ENCODE peak calls at places on chromosomes 3 and 15, in four cellular contexts. B, T, N and S are unnamed samples.

GRCh38 chr3:72177075-72178050 is 392.4 kb upstream of the PROK2 start:
- DNase-seq in B (peak), T (no peak), N (no peak), S (no peak)

GRCh38 chr15:48645558-48646330 is at the start of gene FBN1:
- DNase-seq in B (no peak), T (peak), N (peak), S (peak)

GRCh38 chr3:158792709-158793108 is 9.1 kb upstream of the MFSD1 start:
- DNase-seq in B (no peak), T (no peak), N (no peak), S (no peak)

GRCh38 chr3:52070724-52071621 is 14.6 kb upstream of the DUSP7 start:
- DNase-seq in B (no peak), T (no peak), N (no peak), S (no peak)

GRCh38 chr3:186589856-186590579 is 19.5 kb downstream of the DNAJB11 start:
- DNase-seq in B (no peak), T (peak), N (no peak), S (no peak)

GRCh38 chr3:60585918-60586317 is 665.3 kb downstream of the FHIT start:
- DNase-seq in B (no peak), T (no peak), N (no peak), S (no peak)

GRCh38 chr3:136938334-136938733 is 19.4 kb upstream of the IL20RB start:
- DNase-seq in B (no peak), T (no peak), N (no peak), S (no peak)

GRCh38 chr3:42711491-42712343 is 9.1 kb upstream of the HHATL start:
- DNase-seq in B (no peak), T (no peak), N (no peak), S (peak)

GRCh38 chr15:98939311-98940080 is 68.1 kb downstream of the PGPEP1L start:
- DNase-seq in B (no peak), T (no peak), N (no peak), S (no peak)

GRCh38 chr3:149489060-149489690 is 14.7 kb downstream of the TM4SF4 start:
- DNase-seq in B (peak), T (no peak), N (no peak), S (peak)

GRCh38 chr15:80174017-80174746 is 21.4 kb downstream of the FAH start:
- DNase-seq in B (no peak), T (no peak), N (no peak), S (no peak)

GRCh38 chr3:39279745-39280517 is at the start of gene CX3CR1:
- DNase-seq in B (no peak), T (no peak), N (no peak), S (no peak)

GRCh38 chr15:78679089-78679511 is 38.1 kb upstream of the CHRNB4 start:
- DNase-seq in B (no peak), T (no peak), N (no peak), S (no peak)

GRCh38 chr3:194203482-194204035 is 67.6 kb downstream of the HES1 start:
- DNase-seq in B (no peak), T (no peak), N (no peak), S (no peak)

GRCh38 chr15:60555814-60556213 is 76.9 kb upstream of the ICE2 start:
- DNase-seq in B (no peak), T (no peak), N (no peak), S (no peak)

GRCh38 chr15:59199775-59200465 is 6.7 kb upstream of the LDHAL6B start:
- DNase-seq in B (no peak), T (no peak), N (no peak), S (peak)

GRCh38 chr3:189942948-189943347 is 177.7 kb downstream of the P3H2 start:
- DNase-seq in B (no peak), T (no peak), N (no peak), S (no peak)

GRCh38 chr3:172448661-172449467 is 608 bp upstream of the GHSR start:
- DNase-seq in B (no peak), T (no peak), N (no peak), S (no peak)
- TF ChIP-seq TARDBP in B (no peak), T (no peak), N (no peak), S (no peak)

DNA sequence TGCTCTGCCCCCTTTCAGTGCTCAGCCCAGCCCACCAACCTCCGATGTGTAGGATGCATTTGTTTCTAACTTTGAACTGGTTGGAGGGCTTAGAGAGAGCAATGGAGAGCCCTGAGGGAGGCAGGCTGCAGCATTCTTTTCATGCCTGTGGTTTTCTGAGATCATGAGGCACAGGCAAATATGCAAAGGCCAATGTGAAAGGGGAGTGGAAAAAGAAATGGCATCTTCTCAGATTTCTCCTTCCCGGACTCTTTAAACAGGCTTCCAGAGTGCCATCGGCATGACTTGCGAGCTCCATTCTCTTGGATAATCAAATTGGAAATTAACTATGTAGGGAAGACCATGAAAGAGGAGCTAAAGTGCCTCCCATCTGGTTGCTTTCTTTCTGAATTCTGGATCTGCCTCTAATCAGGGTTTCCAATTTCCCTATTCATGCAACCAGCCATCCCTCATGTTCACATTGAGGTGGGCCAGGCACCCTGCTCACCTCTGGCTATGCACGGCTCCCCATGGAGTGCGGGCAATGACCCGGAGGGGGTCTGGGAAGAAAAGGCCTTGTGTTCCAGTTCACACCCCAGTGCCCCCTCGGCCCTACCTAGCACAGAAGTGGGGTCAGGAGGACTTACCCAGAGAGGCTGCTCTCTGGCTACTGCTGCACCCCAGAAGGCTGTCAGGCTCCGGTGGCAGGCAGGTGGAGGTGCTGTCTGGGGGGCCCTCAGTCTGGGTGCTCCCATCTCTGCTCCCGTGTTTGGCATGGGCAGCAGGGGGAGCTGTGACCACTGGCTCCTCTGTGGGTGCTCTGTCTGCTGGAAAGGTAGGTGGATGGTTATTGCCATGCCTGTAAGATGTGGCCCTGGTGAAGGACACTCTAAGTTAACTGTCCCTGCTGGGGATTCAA is 16.1 kb downstream of the AMOTL2 start:
- DNase-seq in B (no peak), T (peak), N (no peak), S (no peak)
- TF ChIP-seq BHLHE40 in B (no peak), T (no peak), N (no peak), S (no peak)

GRCh38 chr3:54784021-54784420 is 143.8 kb downstream of the LRTM1 start:
- DNase-seq in B (no peak), T (no peak), N (no peak), S (no peak)

GRCh38 chr3:54780336-54780735 is 147.5 kb downstream of the LRTM1 start:
- DNase-seq in B (no peak), T (no peak), N (no peak), S (no peak)

GRCh38 chr3:54785976-54786375 is 141.9 kb downstream of the LRTM1 start:
- DNase-seq in B (no peak), T (no peak), N (no peak), S (no peak)

GRCh38 chr3:54783611-54784010 is 144.2 kb downstream of the LRTM1 start:
- DNase-seq in B (no peak), T (no peak), N (no peak), S (no peak)

DNA sequence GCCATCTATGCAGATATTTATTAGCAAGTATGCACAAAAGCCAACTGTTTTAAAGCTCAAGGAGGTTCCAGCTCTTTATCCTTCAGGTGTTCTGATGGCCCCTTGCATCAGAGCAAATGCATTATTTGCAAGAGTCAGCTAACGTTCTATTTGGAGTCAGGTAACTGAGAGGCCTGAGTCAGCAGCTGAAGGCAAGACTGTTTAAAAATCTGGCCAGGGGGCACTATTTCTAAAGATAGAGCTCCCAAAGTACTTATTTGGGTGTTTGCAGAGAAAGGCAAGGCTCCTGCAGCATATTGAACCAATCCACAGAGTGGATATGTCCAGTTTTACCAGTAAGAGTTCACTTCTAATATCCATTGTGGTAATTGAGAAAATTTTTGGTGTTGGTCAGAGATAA is 146.1 kb downstream of the LRTM1 start:
- DNase-seq in B (no peak), T (no peak), N (no peak), S (no peak)
- TF ChIP-seq TARDBP in B (no peak), T (no peak), N (no peak), S (no peak)

DNA sequence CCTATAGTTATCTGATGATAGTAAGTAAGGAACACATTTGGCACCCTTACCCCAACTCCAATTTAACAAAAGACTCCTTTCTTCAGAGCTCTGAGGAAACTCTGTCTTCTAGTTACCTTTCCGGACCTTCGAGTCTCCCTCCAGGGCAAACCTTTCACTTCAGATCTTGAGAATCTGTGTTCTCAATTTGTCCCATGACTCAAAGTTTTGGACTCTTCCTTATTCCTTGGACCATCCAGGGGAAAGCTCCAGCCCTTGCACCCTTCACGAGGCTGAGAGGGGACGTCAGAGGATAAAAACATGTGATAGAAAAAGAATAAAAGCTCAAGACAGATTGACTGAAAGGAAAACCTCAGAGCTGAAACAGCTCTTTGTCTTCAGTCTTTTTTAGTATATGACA is 76.9 kb downstream of the CTNNB1 start:
- DNase-seq in B (no peak), T (no peak), N (no peak), S (no peak)
- TF ChIP-seq BHLHE40 in B (no peak), T (no peak), N (no peak), S (no peak)

GRCh38 chr3:108879915-108880314 is 57.3 kb downstream of the TRAT1 start:
- DNase-seq in B (peak), T (peak), N (no peak), S (no peak)
- TF ChIP-seq TARDBP in B (no peak), T (no peak), N (no peak), S (no peak)

GRCh38 chr15:22811640-22812039 is 25.2 kb downstream of the NIPA1 start:
- DNase-seq in B (no peak), T (peak), N (no peak), S (peak)
- TF ChIP-seq BHLHE40 in B (no peak), T (no peak), N (no peak), S (no peak)

GRCh38 chr3:57911588-57911987 is 96.6 kb upstream of the FLNB start:
- DNase-seq in B (no peak), T (peak), N (no peak), S (no peak)
- TF ChIP-seq TARDBP in B (no peak), T (no peak), N (no peak), S (no peak)

DNA sequence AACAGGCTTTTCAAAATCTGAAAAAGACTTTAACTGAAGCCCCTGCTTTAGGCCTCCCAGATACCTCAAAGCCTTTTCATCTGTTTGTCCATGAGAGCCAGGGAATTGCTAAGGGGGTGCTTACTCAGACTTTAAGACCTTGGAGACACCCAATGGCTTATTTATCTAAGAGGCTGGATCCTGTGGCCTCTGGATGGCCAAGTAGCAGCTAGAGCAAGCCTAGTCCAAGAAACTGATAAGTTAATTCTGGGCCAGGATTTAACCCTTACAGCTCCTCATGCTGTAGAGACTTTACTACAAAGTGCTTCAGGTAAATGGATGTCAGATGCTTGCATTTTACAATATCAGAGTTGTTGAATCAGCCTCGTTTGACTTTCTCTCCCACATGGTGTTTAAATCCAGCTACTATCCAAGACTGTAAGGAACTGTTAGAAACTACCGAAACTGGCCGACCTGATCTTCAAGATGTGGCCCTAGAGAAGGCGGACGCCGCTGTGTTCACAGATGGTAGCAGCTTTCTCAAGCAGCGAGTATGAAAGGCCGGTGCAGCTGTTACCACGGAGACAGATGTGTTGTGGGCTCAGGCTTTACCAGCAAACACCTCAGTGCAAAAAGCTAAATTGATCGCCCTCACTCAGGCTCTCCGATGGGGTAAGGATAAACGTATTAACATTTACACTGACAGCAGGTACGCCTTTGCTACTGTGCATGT is 3.3 kb downstream of the DET1 start:
- DNase-seq in B (peak), T (no peak), N (no peak), S (no peak)
- TF ChIP-seq BHLHE40 in B (no peak), T (no peak), N (no peak), S (no peak)

GRCh38 chr15:87478688-87479072 is 777.9 kb downstream of the NTRK3 start:
- DNase-seq in B (no peak), T (no peak), N (no peak), S (no peak)

GRCh38 chr15:87477759-87478687 is 778.5 kb downstream of the NTRK3 start:
- DNase-seq in B (peak), T (no peak), N (no peak), S (peak)

GRCh38 chr15:87477056-87477455 is 779.5 kb downstream of the NTRK3 start:
- DNase-seq in B (no peak), T (no peak), N (no peak), S (no peak)
- TF ChIP-seq TARDBP in B (no peak), T (no peak), N (no peak), S (no peak)

GRCh38 chr15:69403611-69404010 is 10.5 kb upstream of the KIF23 start:
- DNase-seq in B (no peak), T (no peak), N (no peak), S (no peak)

GRCh38 chr15:69400850-69401249 is 13.3 kb upstream of the KIF23 start:
- DNase-seq in B (no peak), T (no peak), N (no peak), S (no peak)

GRCh38 chr15:69405110-69405509 is 9.0 kb upstream of the KIF23 start:
- DNase-seq in B (no peak), T (no peak), N (no peak), S (no peak)

GRCh38 chr15:69398541-69398940 is 15.6 kb upstream of the KIF23 start:
- DNase-seq in B (no peak), T (no peak), N (no peak), S (no peak)

GRCh38 chr15:69402816-69403215 is 11.3 kb upstream of the KIF23 start:
- DNase-seq in B (no peak), T (no peak), N (no peak), S (no peak)
- TF ChIP-seq BHLHE40 in B (no peak), T (no peak), N (no peak), S (no peak)